ENCODE peak calls at places on chromosome 20, in nine cellular contexts. D is HCT116, G is suprapubic skin, V is psoas muscle, T is AG04450, H is mammary epithelial cell, I is brain microvascular endothelial cell, U is caudate nucleus, R is H1. E is an unnamed sample.

GRCh38 chr20:63688234-63689045 is 8.0 kb upstream of the TNFRSF6B start:
- DNase-seq in D (no peak), G (no peak), V (no peak), T (no peak), H (no peak), I (no peak), U (no peak), R (no peak), E (no peak)

GRCh38 chr20:35318502-35319157 is 26.4 kb upstream of the FAM83C start:
- DNase-seq in D (peak; percentile 89), G (no peak), V (peak; percentile 59), T (no peak), H (peak; percentile 98), I (peak; percentile 85), U (no peak), R (no peak), E (no peak)

GRCh38 chr20:37538003-37538402 is 10.3 kb upstream of the BLCAP start:
- DNase-seq in D (no peak), G (no peak), V (no peak), T (no peak), H (peak; percentile 69), I (peak; percentile 58), U (no peak), R (no peak), E (peak; percentile 38)

GRCh38 chr20:17895641-17896246 is 72.8 kb downstream of the SNX5 start:
- DNase-seq in D (no peak), G (peak; percentile 84), V (peak; percentile 74), T (no peak), H (peak; percentile 73), I (peak; percentile 58), U (peak; percentile 17), R (no peak), E (no peak)

GRCh38 chr20:3135507-3136070 is 24.1 kb downstream of the FASTKD5 start:
- DNase-seq in D (no peak), G (no peak), V (no peak), T (no peak), H (peak; percentile 24), I (peak; percentile 14), U (no peak), R (no peak), E (no peak)

GRCh38 chr20:36085686-36086267 is 68.8 kb upstream of the EPB41L1 start:
- DNase-seq in D (peak; percentile 84), G (no peak), V (no peak), T (no peak), H (peak; percentile 92), I (peak; percentile 61), U (no peak), R (no peak), E (peak; percentile 80)

GRCh38 chr20:1396702-1397101 is 3.8 kb upstream of the FKBP1A start:
- DNase-seq in D (no peak), G (no peak), V (no peak), T (no peak), H (no peak), I (no peak), U (no peak), R (no peak), E (no peak)

GRCh38 chr20:38181207-38181693 is 16.2 kb upstream of the TGM2 start:
- DNase-seq in D (no peak), G (no peak), V (no peak), T (no peak), H (no peak), I (no peak), U (no peak), R (no peak), E (no peak)

GRCh38 chr20:25397827-25398226 is 7.2 kb upstream of the ABHD12 start:
- DNase-seq in D (no peak), G (no peak), V (no peak), T (no peak), H (peak; percentile 41), I (no peak), U (no peak), R (no peak), E (no peak)

GRCh38 chr20:34883809-34884208 is 7.4 kb downstream of the ACSS2 start:
- DNase-seq in D (no peak), G (no peak), V (no peak), T (no peak), H (no peak), I (no peak), U (no peak), R (no peak), E (no peak)

GRCh38 chr20:17938889-17939619 is 29.5 kb downstream of the SNX5 start:
- DNase-seq in D (peak; percentile 22), G (no peak), V (peak; percentile 60), T (no peak), H (peak; percentile 29), I (peak; percentile 59), U (peak; percentile 24), R (peak; percentile 57), E (peak; percentile 95)

GRCh38 chr20:24039196-24039595 is 50.6 kb upstream of the GGTLC1 start:
- DNase-seq in D (no peak), G (no peak), V (no peak), T (no peak), H (no peak), I (no peak), U (no peak), R (no peak), E (no peak)

GRCh38 chr20:327946-328563 is 2.7 kb downstream of the SOX12 start:
- DNase-seq in D (no peak), G (no peak), V (no peak), T (no peak), H (no peak), I (no peak), U (no peak), R (no peak), E (no peak)

GRCh38 chr20:1803216-1804128 is 91.7 kb upstream of the SIRPA start:
- DNase-seq in D (no peak), G (no peak), V (peak; percentile 60), T (no peak), H (no peak), I (peak; percentile 36), U (peak; percentile 59), R (peak; percentile 73), E (peak; percentile 88)

GRCh38 chr20:37804584-37805566 is 98.1 kb upstream of the VSTM2L start:
- DNase-seq in D (no peak), G (no peak), V (no peak), T (no peak), H (no peak), I (no peak), U (peak; percentile 40), R (no peak), E (no peak)

GRCh38 chr20:49888341-49889244 is 26.7 kb downstream of the SPATA2 start:
- DNase-seq in D (peak; percentile 21), G (peak; percentile 68), V (no peak), T (no peak), H (peak; percentile 19), I (peak; percentile 58), U (peak; percentile 77), R (peak; percentile 76), E (peak; percentile 96)

GRCh38 chr20:36773123-36773547 is 428 bp downstream of the DSN1 start:
- DNase-seq in D (no peak), G (no peak), V (no peak), T (no peak), H (no peak), I (no peak), U (no peak), R (no peak), E (no peak)

GRCh38 chr20:33032555-33032954 is 1.1 kb downstream of the BPIFB6 start:
- DNase-seq in D (no peak), G (no peak), V (no peak), T (no peak), H (no peak), I (no peak), U (no peak), R (no peak), E (no peak)

GRCh38 chr20:50224553-50225255 is 34.1 kb downstream of the CEBPB start:
- DNase-seq in D (no peak), G (peak; percentile 91), V (peak; percentile 86), T (peak; percentile 91), H (peak; percentile 36), I (peak; percentile 43), U (no peak), R (no peak), E (peak; percentile 69)

GRCh38 chr20:23119456-23120216 is 33.5 kb upstream of the CD93 start:
- DNase-seq in D (no peak), G (peak; percentile 46), V (no peak), T (no peak), H (no peak), I (no peak), U (no peak), R (no peak), E (no peak)

GRCh38 chr20:62191781-62192559 is 9.1 kb downstream of the MTG2 start:
- DNase-seq in D (no peak), G (no peak), V (no peak), T (no peak), H (no peak), I (no peak), U (no peak), R (no peak), E (no peak)

GRCh38 chr20:588932-589672 is 21.0 kb downstream of the TCF15 start:
- DNase-seq in D (peak; percentile 22), G (no peak), V (no peak), T (no peak), H (no peak), I (no peak), U (no peak), R (no peak), E (peak; percentile 72)

GRCh38 chr20:47610945-47611250 is 109.2 kb downstream of the NCOA3 start:
- DNase-seq in D (no peak), G (no peak), V (no peak), T (no peak), H (no peak), I (no peak), U (no peak), R (no peak), E (no peak)
- H3K27ac ChIP-seq in D (no peak overlapping the region), G (no peak overlapping the region), V (no peak overlapping the region), T (no peak overlapping the region), H (peak overlapping the region; percentile 76), I (peak overlapping the region; percentile 74), U (no peak overlapping the region), R (no peak overlapping the region), E (no peak overlapping the region)

GRCh38 chr20:47070176-47070575 is 175.5 kb downstream of the EYA2 start:
- DNase-seq in D (no peak), G (no peak), V (no peak), T (no peak), H (no peak), I (peak; percentile 35), U (no peak), R (no peak), E (no peak)
- H3K27ac ChIP-seq in D (no peak overlapping the region), G (no peak overlapping the region), V (no peak overlapping the region), T (no peak overlapping the region), H (no peak overlapping the region), I (no peak overlapping the region), U (no peak overlapping the region), R (no peak overlapping the region), E (no peak overlapping the region)

DNA sequence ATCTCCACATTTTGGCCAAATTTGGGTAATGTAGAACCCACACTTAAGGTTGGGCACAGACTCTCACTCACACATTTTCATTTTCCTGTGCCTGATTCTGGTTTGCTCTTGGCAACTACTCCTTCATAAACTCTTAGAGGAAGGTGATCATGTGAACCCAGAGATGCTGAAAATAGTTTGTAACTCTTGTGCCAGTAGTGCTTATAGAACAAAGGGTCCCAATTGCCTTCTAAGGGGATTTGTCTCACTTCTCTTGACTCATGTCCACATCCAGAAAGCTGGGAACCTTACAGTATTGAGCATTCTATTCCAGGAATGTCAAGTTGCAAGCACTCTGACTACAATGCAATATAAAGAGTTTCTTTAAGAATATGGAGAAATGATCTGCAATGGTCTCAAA is 62.0 kb upstream of the TASP1 start:
- DNase-seq in D (no peak), G (no peak), V (no peak), T (no peak), H (no peak), I (no peak), U (no peak), R (no peak), E (no peak)
- H3K27ac ChIP-seq in D (no peak overlapping the region), G (no peak overlapping the region), V (no peak overlapping the region), T (no peak overlapping the region), H (no peak overlapping the region), I (no peak overlapping the region), U (no peak overlapping the region), R (no peak overlapping the region), E (no peak overlapping the region)

GRCh38 chr20:21336455-21337151 is 33.5 kb downstream of the XRN2 start:
- DNase-seq in D (no peak), G (no peak), V (no peak), T (no peak), H (no peak), I (no peak), U (no peak), R (no peak), E (no peak)
- H3K27ac ChIP-seq in D (no peak overlapping the region), G (no peak overlapping the region), V (no peak overlapping the region), T (no peak overlapping the region), H (no peak overlapping the region), I (no peak overlapping the region), U (no peak overlapping the region), R (no peak overlapping the region), E (no peak overlapping the region)